ENCODE peak calls at places on chromosomes 5 and 9, in five cellular contexts. W is HepG2, M is HCT116, I is H1, D is GM12878. X is an unnamed sample.

GRCh38 chr9:20315672-20316071 is 306.6 kb downstream of the MLLT3 start:
- DNase-seq in W (no peak), D (no peak), I (no peak), M (no peak), X (no peak)

GRCh38 chr9:121893787-121894186 is 199.3 kb downstream of the TTLL11 start:
- DNase-seq in D (no peak), W (no peak), M (no peak), I (no peak), X (no peak)

GRCh38 chr5:120684749-120685415 is 220.8 kb downstream of the PRR16 start:
- DNase-seq in D (no peak), I (no peak), M (no peak), W (no peak), X (peak; percentile 31)

GRCh38 chr9:112112519-112112918 is 62.6 kb downstream of the SUSD1 start:
- DNase-seq in W (no peak), M (peak; percentile 83), I (no peak), D (no peak), X (no peak)

GRCh38 chr9:123643518-123643917 is 286.4 kb downstream of the DENND1A start:
- DNase-seq in I (no peak), W (no peak), M (no peak), D (no peak), X (no peak)

GRCh38 chr9:14383296-14383695 is 69.4 kb upstream of the NFIB start:
- DNase-seq in W (no peak), M (no peak), D (no peak), I (no peak), X (no peak)

GRCh38 chr5:78573318-78573717 is 75.3 kb downstream of the LHFPL2 start:
- DNase-seq in D (peak; percentile 62), I (no peak), M (no peak), W (no peak), X (no peak)

GRCh38 chr5:159210306-159210722 is 961 bp upstream of the RNF145 start:
- DNase-seq in W (peak; percentile 53), D (no peak), I (no peak), M (no peak), X (no peak)

GRCh38 chr9:16992138-16992537 is 121.7 kb upstream of the BNC2 start:
- DNase-seq in W (no peak), D (no peak), I (no peak), M (no peak), X (no peak)

GRCh38 chr9:114718801-114719221 is 36.8 kb upstream of the TEX48 start:
- DNase-seq in D (no peak), M (peak; percentile 88), I (no peak), W (no peak), X (no peak)

GRCh38 chr5:89967806-89968444 is 441.6 kb downstream of the CETN3 start:
- DNase-seq in I (no peak), D (no peak), M (no peak), W (no peak), X (no peak)

GRCh38 chr9:78542491-78543175 is 245.7 kb downstream of the PSAT1 start:
- DNase-seq in I (peak; percentile 52), M (no peak), D (no peak), W (no peak), X (peak; percentile 41)

GRCh38 chr9:136949239-136949816 is 2.7 kb upstream of the LCN12 start:
- DNase-seq in I (no peak), W (peak; percentile 49), D (no peak), M (no peak), X (no peak)

GRCh38 chr5:168908207-168908606 is 329.0 kb upstream of the PANK3 start:
- DNase-seq in D (no peak), M (no peak), I (no peak), W (no peak), X (no peak)

GRCh38 chr5:154207204-154207603 is 16.7 kb downstream of the GALNT10 start:
- DNase-seq in I (no peak), M (no peak), W (peak; percentile 35), D (no peak), X (no peak)

GRCh38 chr5:146193291-146193690 is 10.1 kb upstream of the RBM27 start:
- DNase-seq in I (no peak), D (no peak), W (no peak), M (no peak), X (no peak)

GRCh38 chr5:71782771-71783770 is 64.0 kb downstream of the CARTPT start:
- DNase-seq in M (peak; percentile 59), W (peak; percentile 32), I (peak; percentile 89), D (peak; percentile 60), X (peak; percentile 89)

GRCh38 chr9:14766299-14766698 is 43.8 kb upstream of the CER1 start:
- DNase-seq in I (no peak), M (no peak), D (no peak), W (no peak), X (no peak)

GRCh38 chr5:143791848-143792701 is 19.9 kb upstream of the HMHB1 start:
- DNase-seq in W (no peak), I (no peak), M (no peak), D (no peak), X (no peak)

GRCh38 chr5:32312194-32312681 is 501 bp downstream of the MTMR12 start:
- DNase-seq in D (no peak), W (no peak), I (peak; percentile 66), M (no peak), X (peak; percentile 44)

GRCh38 chr9:21153688-21154608 is 12.3 kb upstream of the IFNW1 start:
- DNase-seq in M (peak; percentile 51), I (no peak), D (no peak), W (no peak), X (no peak)

GRCh38 chr9:36443581-36443980 is 43.5 kb upstream of the RNF38 start:
- DNase-seq in W (no peak), M (no peak), I (no peak), D (no peak), X (no peak)

GRCh38 chr9:12958279-12958678 is 183.5 kb downstream of the LURAP1L start:
- DNase-seq in W (no peak), M (no peak), I (no peak), D (no peak), X (no peak)

GRCh38 chr9:109098221-109098959 is 21.4 kb downstream of the TMEM245 start:
- DNase-seq in D (no peak), W (peak; percentile 68), M (no peak), I (no peak), X (no peak)

GRCh38 chr9:109095321-109095720 is 24.4 kb downstream of the TMEM245 start:
- DNase-seq in D (no peak), M (no peak), I (no peak), W (no peak), X (no peak)

GRCh38 chr9:109098960-109099308 is 20.8 kb downstream of the TMEM245 start:
- DNase-seq in I (no peak), D (no peak), M (no peak), W (no peak), X (no peak)

GRCh38 chr9:109094268-109094667 is 25.5 kb downstream of the TMEM245 start:
- DNase-seq in I (no peak), M (no peak), W (no peak), D (no peak), X (no peak)

GRCh38 chr9:109097156-109097555 is 22.6 kb downstream of the TMEM245 start:
- DNase-seq in D (no peak), I (no peak), W (no peak), M (no peak), X (no peak)
- TF ChIP-seq ATF3 in D (no peak), I (no peak), W (no peak), M (no peak), X (no peak)

GRCh38 chr9:120883608-120883996 is 6.6 kb upstream of the PHF19 start:
- DNase-seq in I (no peak), D (no peak), M (no peak), W (no peak), X (no peak)

GRCh38 chr9:120882935-120883607 is 6.1 kb upstream of the PHF19 start:
- DNase-seq in I (no peak), D (no peak), M (no peak), W (no peak), X (no peak)

GRCh38 chr9:120885968-120886367 is 9.0 kb upstream of the PHF19 start:
- DNase-seq in D (no peak), I (no peak), M (no peak), W (no peak), X (no peak)

GRCh38 chr9:120886490-120886967 is 9.5 kb upstream of the PHF19 start:
- DNase-seq in M (no peak), W (no peak), D (no peak), I (no peak), X (no peak)

DNA sequence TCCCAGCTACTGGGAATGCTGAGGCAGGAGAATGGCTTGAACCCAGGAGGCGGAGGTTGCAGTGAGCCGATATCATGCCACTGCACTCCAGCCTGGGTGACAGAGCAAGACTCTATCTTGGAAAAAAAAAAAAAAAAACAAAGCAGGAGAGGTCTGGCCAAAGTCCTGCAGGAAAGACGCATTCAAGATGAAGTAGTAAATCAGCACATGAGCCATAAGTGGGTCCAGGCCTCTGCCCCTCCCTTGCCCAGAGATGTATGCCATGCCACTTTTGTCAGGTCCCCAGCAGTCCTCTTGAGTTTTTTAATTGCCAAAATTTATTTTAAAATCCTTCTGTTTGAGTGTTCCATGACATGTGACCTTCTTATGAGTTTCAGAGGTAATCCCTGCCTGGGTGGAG is 8.5 kb upstream of the PHF19 start:
- DNase-seq in I (no peak), M (no peak), D (no peak), W (no peak), X (no peak)
- TF ChIP-seq MAX in I (no peak), M (no peak), D (no peak), W (no peak), X (no peak)

GRCh38 chr5:17340816-17341215 is 123.4 kb downstream of the BASP1 start:
- DNase-seq in M (no peak), I (no peak), W (no peak), D (no peak), X (no peak)

GRCh38 chr5:17346811-17347210 is 129.4 kb downstream of the BASP1 start:
- DNase-seq in W (no peak), M (no peak), D (no peak), I (no peak), X (no peak)

GRCh38 chr5:17340363-17340762 is 122.9 kb downstream of the BASP1 start:
- DNase-seq in I (no peak), D (no peak), W (no peak), M (no peak), X (no peak)

GRCh38 chr5:17339841-17340240 is 122.4 kb downstream of the BASP1 start:
- DNase-seq in D (no peak), I (no peak), M (no peak), W (no peak), X (no peak)

GRCh38 chr5:17343675-17344074 is 126.2 kb downstream of the BASP1 start:
- DNase-seq in D (peak; percentile 57), M (peak; percentile 2), W (no peak), I (no peak), X (no peak)
- TF ChIP-seq ATF3 in D (no peak), M (no peak), W (no peak), I (no peak), X (no peak)

GRCh38 chr5:60514152-60514551 is 185.8 kb downstream of the DEPDC1B start:
- DNase-seq in D (no peak), I (no peak), M (no peak), W (no peak), X (no peak)

GRCh38 chr5:60510049-60510448 is 189.9 kb downstream of the DEPDC1B start:
- DNase-seq in W (no peak), M (no peak), I (no peak), D (no peak), X (no peak)

GRCh38 chr5:60509519-60509918 is 190.4 kb downstream of the DEPDC1B start:
- DNase-seq in I (no peak), W (no peak), D (no peak), M (no peak), X (no peak)

GRCh38 chr5:60507687-60508086 is 192.3 kb downstream of the DEPDC1B start:
- DNase-seq in I (no peak), M (no peak), D (no peak), W (no peak), X (no peak)

GRCh38 chr5:60510663-60511062 is 189.3 kb downstream of the DEPDC1B start:
- DNase-seq in D (no peak), M (no peak), W (no peak), I (no peak), X (no peak)
- TF ChIP-seq MAX in D (no peak), M (no peak), W (no peak), I (no peak), X (no peak)